ENCODE peak calls at places on chromosomes 1 and 21, in four cellular contexts. One of them, this sample, is unnamed. For H3K9me3, the result is how much of the 10 kb centered on the place peaks cover.

GRCh38 chr1:173478099-173478555 is 992 bp downstream of the PRDX6 start:
- DNase-seq in lower lobe of right lung: peak
- DNase-seq in tibial nerve: no peak
- DNase-seq in cardiac muscle cell: peak
- DNase-seq in this sample: peak

GRCh38 chr21:34807146-34807880 is 138.5 kb downstream of the CLIC6 start:
- DNase-seq in lower lobe of right lung: no peak
- DNase-seq in tibial nerve: no peak
- DNase-seq in cardiac muscle cell: peak
- DNase-seq in this sample: no peak

GRCh38 chr1:7407547-7407895 is 363.6 kb upstream of the VAMP3 start:
- DNase-seq in lower lobe of right lung: no peak
- DNase-seq in tibial nerve: no peak
- DNase-seq in cardiac muscle cell: no peak
- DNase-seq in this sample: no peak

GRCh38 chr1:151012684-151013471 is 4.6 kb downstream of the PRUNE1 start:
- DNase-seq in lower lobe of right lung: no peak
- DNase-seq in tibial nerve: no peak
- DNase-seq in cardiac muscle cell: peak
- DNase-seq in this sample: peak

GRCh38 chr1:226886142-226886901 is 15.9 kb downstream of the PSEN2 start:
- DNase-seq in lower lobe of right lung: no peak
- DNase-seq in tibial nerve: no peak
- DNase-seq in cardiac muscle cell: no peak
- DNase-seq in this sample: no peak

GRCh38 chr1:186511761-186512637 is 51.1 kb upstream of the PDC start:
- DNase-seq in lower lobe of right lung: peak
- DNase-seq in tibial nerve: no peak
- DNase-seq in cardiac muscle cell: no peak
- DNase-seq in this sample: no peak

GRCh38 chr1:234597894-234598293 is 12.1 kb downstream of the IRF2BP2 start:
- DNase-seq in lower lobe of right lung: no peak
- DNase-seq in tibial nerve: no peak
- DNase-seq in cardiac muscle cell: peak
- DNase-seq in this sample: peak

GRCh38 chr1:196090226-196090625 is 518.0 kb downstream of the KCNT2 start:
- DNase-seq in lower lobe of right lung: no peak
- DNase-seq in tibial nerve: no peak
- DNase-seq in cardiac muscle cell: no peak
- DNase-seq in this sample: no peak

GRCh38 chr1:179121159-179121938 is 39.5 kb downstream of the TOR3A start:
- DNase-seq in lower lobe of right lung: no peak
- DNase-seq in tibial nerve: no peak
- DNase-seq in cardiac muscle cell: peak
- DNase-seq in this sample: no peak

GRCh38 chr1:34283142-34283541 is 106.4 kb downstream of the C1orf94 start:
- DNase-seq in lower lobe of right lung: no peak
- DNase-seq in tibial nerve: no peak
- DNase-seq in cardiac muscle cell: no peak
- DNase-seq in this sample: no peak

GRCh38 chr1:28249013-28249870 is 10.1 kb upstream of the SESN2 start:
- DNase-seq in lower lobe of right lung: peak
- DNase-seq in tibial nerve: no peak
- DNase-seq in cardiac muscle cell: peak
- DNase-seq in this sample: peak

GRCh38 chr1:228207851-228208821 is at the start of gene OBSCN:
- DNase-seq in lower lobe of right lung: no peak
- DNase-seq in tibial nerve: no peak
- DNase-seq in cardiac muscle cell: no peak
- DNase-seq in this sample: no peak

GRCh38 chr1:228289996-228290881 is 82.4 kb downstream of the OBSCN start:
- DNase-seq in lower lobe of right lung: peak
- DNase-seq in tibial nerve: no peak
- DNase-seq in cardiac muscle cell: no peak
- DNase-seq in this sample: no peak

GRCh38 chr1:82582347-82582746 is 781.6 kb downstream of the ADGRL2 start:
- DNase-seq in lower lobe of right lung: no peak
- DNase-seq in tibial nerve: no peak
- DNase-seq in cardiac muscle cell: no peak
- DNase-seq in this sample: no peak

GRCh38 chr1:35268282-35269189 is at the start of gene ZMYM4:
- DNase-seq in lower lobe of right lung: peak
- DNase-seq in tibial nerve: peak
- DNase-seq in cardiac muscle cell: peak
- DNase-seq in this sample: peak

GRCh38 chr1:195656780-195657179 is 951.5 kb downstream of the KCNT2 start:
- DNase-seq in lower lobe of right lung: no peak
- DNase-seq in tibial nerve: no peak
- DNase-seq in cardiac muscle cell: no peak
- DNase-seq in this sample: no peak

GRCh38 chr21:22020221-22020620 is 1022.0 kb downstream of the NCAM2 start:
- DNase-seq in lower lobe of right lung: no peak
- DNase-seq in tibial nerve: no peak
- DNase-seq in cardiac muscle cell: peak
- DNase-seq in this sample: no peak

GRCh38 chr1:100810360-100810759 is 84.3 kb downstream of the EXTL2 start:
- DNase-seq in lower lobe of right lung: no peak
- DNase-seq in tibial nerve: no peak
- DNase-seq in cardiac muscle cell: peak
- DNase-seq in this sample: no peak

GRCh38 chr1:203682401-203683383 is 56.1 kb downstream of the ATP2B4 start:
- DNase-seq in lower lobe of right lung: no peak
- DNase-seq in tibial nerve: no peak
- DNase-seq in cardiac muscle cell: no peak
- DNase-seq in this sample: no peak

GRCh38 chr1:9289724-9290493 is 2.8 kb upstream of the SPSB1 start:
- DNase-seq in lower lobe of right lung: no peak
- DNase-seq in tibial nerve: peak
- DNase-seq in cardiac muscle cell: peak
- DNase-seq in this sample: no peak

GRCh38 chr1:6962956-6963915 is 178.0 kb downstream of the CAMTA1 start:
- DNase-seq in lower lobe of right lung: peak
- DNase-seq in tibial nerve: peak
- DNase-seq in cardiac muscle cell: no peak
- DNase-seq in this sample: no peak

GRCh38 chr1:233750139-233750538 is 136.2 kb downstream of the KCNK1 start:
- DNase-seq in lower lobe of right lung: no peak
- DNase-seq in tibial nerve: no peak
- DNase-seq in cardiac muscle cell: no peak
- DNase-seq in this sample: no peak

GRCh38 chr1:91792393-91793032 is 93.4 kb downstream of the TGFBR3 start:
- DNase-seq in lower lobe of right lung: no peak
- DNase-seq in tibial nerve: no peak
- DNase-seq in cardiac muscle cell: no peak
- DNase-seq in this sample: no peak

GRCh38 chr1:47347735-47348134 is 14.1 kb downstream of the CMPK1 start:
- DNase-seq in lower lobe of right lung: no peak
- DNase-seq in tibial nerve: no peak
- DNase-seq in cardiac muscle cell: no peak
- DNase-seq in this sample: no peak

GRCh38 chr1:200628223-200628868 is 7.8 kb upstream of the KIF14 start:
- DNase-seq in lower lobe of right lung: no peak
- DNase-seq in tibial nerve: no peak
- DNase-seq in cardiac muscle cell: no peak
- DNase-seq in this sample: no peak

GRCh38 chr21:33794586-33794985 is 121.0 kb downstream of the ATP5PO start:
- DNase-seq in lower lobe of right lung: no peak
- DNase-seq in tibial nerve: no peak
- DNase-seq in cardiac muscle cell: no peak
- DNase-seq in this sample: no peak

GRCh38 chr1:24216254-24216653 is 29.2 kb upstream of the IFNLR1 start:
- DNase-seq in lower lobe of right lung: peak
- DNase-seq in tibial nerve: no peak
- DNase-seq in cardiac muscle cell: peak
- DNase-seq in this sample: no peak

GRCh38 chr1:227923353-227924167 is 24.2 kb downstream of the WNT9A start:
- DNase-seq in lower lobe of right lung: no peak
- DNase-seq in tibial nerve: no peak
- DNase-seq in cardiac muscle cell: no peak
- DNase-seq in this sample: no peak

GRCh38 chr1:53821380-53821779 is 16.7 kb downstream of the NDC1 start:
- DNase-seq in lower lobe of right lung: no peak
- DNase-seq in tibial nerve: no peak
- DNase-seq in cardiac muscle cell: no peak
- DNase-seq in this sample: no peak
- TF ChIP-seq CTCF in lower lobe of right lung: no peak
- TF ChIP-seq CTCF in tibial nerve: no peak
- TF ChIP-seq CTCF in cardiac muscle cell: no peak
- TF ChIP-seq CTCF in this sample: peak

GRCh38 chr1:164369698-164370365 is 189.2 kb upstream of the PBX1 start:
- DNase-seq in lower lobe of right lung: no peak
- DNase-seq in tibial nerve: no peak
- DNase-seq in cardiac muscle cell: no peak
- DNase-seq in this sample: no peak
- H3K9me3 ChIP-seq in lower lobe of right lung: under half
- H3K9me3 ChIP-seq in tibial nerve: under half
- H3K9me3 ChIP-seq in cardiac muscle cell: under half
- H3K9me3 ChIP-seq in this sample: under half

DNA sequence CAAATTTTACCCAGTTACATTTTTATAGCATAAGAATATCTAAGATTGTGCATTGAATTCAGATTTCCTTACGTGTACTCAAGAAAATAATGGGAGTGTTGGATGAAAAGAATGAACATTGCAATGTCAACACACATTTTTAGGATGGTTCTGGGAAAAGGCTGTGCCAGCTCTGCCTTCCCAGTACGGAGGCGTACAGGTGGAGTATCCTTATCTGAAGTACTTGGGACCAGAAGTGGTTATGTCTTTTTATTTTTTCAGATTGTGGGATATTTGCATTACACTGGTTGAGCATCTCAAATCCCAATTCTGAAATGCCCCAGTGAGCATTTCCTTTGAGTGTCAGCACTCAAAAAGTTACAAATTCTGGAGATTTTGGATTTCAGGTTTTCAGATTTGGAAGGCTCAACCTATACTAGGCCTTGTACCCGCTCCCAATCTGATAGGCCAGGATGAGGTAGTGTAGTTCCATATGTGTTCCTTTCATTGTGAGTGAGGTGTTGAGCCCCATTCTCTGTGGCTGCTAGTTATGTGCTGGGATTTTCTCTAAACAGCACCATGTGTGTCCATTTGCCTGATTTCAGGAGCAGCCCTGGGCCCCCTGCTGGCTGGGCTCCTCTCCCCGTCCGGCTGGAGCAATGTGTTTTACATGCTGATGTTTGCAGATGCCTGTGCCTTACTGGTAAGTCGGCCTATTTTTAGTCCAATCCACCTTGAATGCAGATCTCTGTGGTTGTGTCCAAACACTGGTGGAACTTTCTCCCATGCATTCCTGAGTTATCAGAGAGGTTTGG is 60.8 kb downstream of the SLC37A1 start:
- DNase-seq in lower lobe of right lung: peak
- DNase-seq in tibial nerve: no peak
- DNase-seq in cardiac muscle cell: peak
- DNase-seq in this sample: peak
- TF ChIP-seq CTCF in lower lobe of right lung: peak
- TF ChIP-seq CTCF in tibial nerve: no peak
- TF ChIP-seq CTCF in cardiac muscle cell: peak
- TF ChIP-seq CTCF in this sample: peak

GRCh38 chr1:83626603-83627002 is 372.3 kb downstream of the TTLL7 start:
- DNase-seq in lower lobe of right lung: no peak
- DNase-seq in tibial nerve: no peak
- DNase-seq in cardiac muscle cell: no peak
- DNase-seq in this sample: no peak

GRCh38 chr1:83632906-83633305 is 366.0 kb downstream of the TTLL7 start:
- DNase-seq in lower lobe of right lung: no peak
- DNase-seq in tibial nerve: no peak
- DNase-seq in cardiac muscle cell: no peak
- DNase-seq in this sample: no peak

GRCh38 chr1:83631836-83632235 is 367.1 kb downstream of the TTLL7 start:
- DNase-seq in lower lobe of right lung: no peak
- DNase-seq in tibial nerve: no peak
- DNase-seq in cardiac muscle cell: no peak
- DNase-seq in this sample: no peak

DNA sequence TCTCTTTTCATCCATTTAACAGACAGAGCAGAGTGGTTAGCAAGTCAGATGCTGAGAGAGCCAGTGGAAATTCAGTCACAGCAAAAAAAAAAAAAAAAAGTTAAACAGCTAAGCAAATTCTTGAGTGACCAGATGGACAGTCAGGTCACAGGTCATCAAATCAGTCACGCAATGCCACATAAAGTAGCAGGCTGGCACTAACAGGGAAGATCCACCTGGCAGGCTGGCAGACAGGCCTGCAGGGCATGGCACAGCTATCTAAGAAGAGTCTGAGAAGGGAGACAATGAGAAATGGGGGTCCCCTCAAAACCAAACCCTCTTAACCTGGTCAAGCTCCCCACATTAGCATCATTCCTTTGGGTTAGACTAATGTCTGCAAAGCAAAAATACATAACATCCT is 371.9 kb downstream of the TTLL7 start:
- DNase-seq in lower lobe of right lung: no peak
- DNase-seq in tibial nerve: no peak
- DNase-seq in cardiac muscle cell: no peak
- DNase-seq in this sample: no peak
- H3K9me3 ChIP-seq in lower lobe of right lung: under half
- H3K9me3 ChIP-seq in tibial nerve: under half
- H3K9me3 ChIP-seq in cardiac muscle cell: under half
- H3K9me3 ChIP-seq in this sample: under half

DNA sequence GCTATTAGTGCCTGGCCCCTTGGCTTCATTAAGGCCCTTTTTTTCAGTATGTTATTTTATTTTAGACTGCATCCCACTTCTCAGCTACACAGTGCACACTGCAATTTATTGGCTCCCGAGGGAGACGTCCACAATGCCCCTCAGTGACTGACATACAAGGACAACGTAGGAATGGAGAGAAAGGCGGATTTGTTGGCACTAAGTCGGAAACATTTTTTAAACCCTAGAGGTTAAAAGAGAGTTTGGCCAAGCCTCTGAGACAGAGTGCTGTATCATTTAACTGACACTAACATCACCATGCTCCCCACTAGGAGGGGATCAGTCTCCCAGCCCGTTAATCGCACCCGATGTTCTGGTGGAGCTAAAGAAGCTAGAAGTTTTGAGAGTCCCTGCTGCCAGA is 45.7 kb upstream of the FOXD3 start:
- DNase-seq in lower lobe of right lung: no peak
- DNase-seq in tibial nerve: no peak
- DNase-seq in cardiac muscle cell: no peak
- DNase-seq in this sample: no peak
- TF ChIP-seq CTCF in lower lobe of right lung: no peak
- TF ChIP-seq CTCF in tibial nerve: no peak
- TF ChIP-seq CTCF in cardiac muscle cell: no peak
- TF ChIP-seq CTCF in this sample: no peak

GRCh38 chr1:152440635-152441471 is 26.8 kb upstream of the CRNN start:
- DNase-seq in lower lobe of right lung: peak
- DNase-seq in tibial nerve: peak
- DNase-seq in cardiac muscle cell: peak
- DNase-seq in this sample: peak
- H3K9me3 ChIP-seq in lower lobe of right lung: under half
- H3K9me3 ChIP-seq in tibial nerve: under half
- H3K9me3 ChIP-seq in cardiac muscle cell: under half
- H3K9me3 ChIP-seq in this sample: under half